ENCODE peak calls at places on chromosomes 2 and 18, in six cellular contexts. J is B cell; X is effector CD8-positive, alpha-beta T cell; C is neural progenitor cell; W is stimulated activated CD4-positive, alpha-beta T cell treated with anti-CD3 and anti-CD28 coated beads, Interleukin-15, amount 100 ng/mL, for 24 hours; R is caudate nucleus. T is an unnamed sample.

GRCh38 chr2:69192176-69192945 is 179.4 kb downstream of the ANTXR1 start:
- DNase-seq in X (no peak), C (no peak), J (no peak), W (no peak), R (no peak), T (no peak)

GRCh38 chr2:174794851-174795374 is 30.6 kb upstream of the CHRNA1 start:
- DNase-seq in R (no peak), X (no peak), C (no peak), W (peak), J (no peak), T (no peak)

GRCh38 chr2:86065512-86065911 is 40.2 kb downstream of the POLR1A start:
- DNase-seq in J (no peak), W (no peak), C (no peak), X (no peak), R (no peak), T (peak)

GRCh38 chr2:16614314-16614860 is 51.2 kb downstream of the CYRIA start:
- DNase-seq in C (no peak), R (no peak), X (no peak), J (peak), W (no peak), T (no peak)

GRCh38 chr2:173631123-173631450 is 276.4 kb downstream of the CDCA7 start:
- DNase-seq in C (no peak), W (no peak), J (no peak), R (no peak), X (no peak), T (no peak)

GRCh38 chr2:174595904-174596397 is 1.7 kb downstream of the WIPF1 start:
- DNase-seq in X (no peak), J (no peak), R (no peak), C (no peak), W (no peak), T (no peak)

GRCh38 chr2:173427887-173428683 is 73.4 kb downstream of the CDCA7 start:
- DNase-seq in X (no peak), C (no peak), W (no peak), J (no peak), R (no peak), T (no peak)

GRCh38 chr18:61992285-61992684 is 99.5 kb upstream of the RNF152 start:
- DNase-seq in X (no peak), J (no peak), W (no peak), C (no peak), R (no peak), T (no peak)

GRCh38 chr2:174964404-174964803 is 40.8 kb downstream of the CHN1 start:
- DNase-seq in J (no peak), R (no peak), C (peak), X (no peak), W (no peak), T (no peak)

GRCh38 chr2:223538920-223539440 is 63.2 kb downstream of the SCG2 start:
- DNase-seq in C (peak), X (no peak), R (no peak), W (no peak), J (no peak), T (no peak)

GRCh38 chr2:63056309-63057065 is 5.9 kb downstream of the OTX1 start:
- DNase-seq in J (no peak), R (no peak), X (no peak), C (peak), W (peak), T (no peak)

GRCh38 chr2:237774811-237775553 is 23.6 kb upstream of the RBM44 start:
- DNase-seq in C (peak), X (peak), W (peak), J (peak), R (no peak), T (no peak)

GRCh38 chr18:79911871-79912270 is 39.6 kb downstream of the SLC66A2 start:
- DNase-seq in J (no peak), X (no peak), C (no peak), R (no peak), W (no peak), T (peak)

GRCh38 chr2:32895424-32895823 is 51.3 kb upstream of the LTBP1 start:
- DNase-seq in C (no peak), R (no peak), J (no peak), W (no peak), X (no peak), T (no peak)

GRCh38 chr2:69291004-69291650 is 95.9 kb downstream of the GFPT1 start:
- DNase-seq in J (no peak), C (no peak), W (no peak), X (no peak), R (no peak), T (no peak)

GRCh38 chr2:10006248-10007147 is 36.9 kb upstream of the KLF11 start:
- DNase-seq in C (no peak), J (no peak), X (no peak), W (no peak), R (no peak), T (peak)

GRCh38 chr2:231672617-231673347 is 35.5 kb upstream of the PTMA start:
- DNase-seq in X (no peak), J (peak), C (peak), R (no peak), W (peak), T (no peak)

GRCh38 chr2:120013569-120014223 is 819 bp downstream of the EPB41L5 start:
- DNase-seq in C (no peak), W (peak), J (no peak), R (no peak), X (no peak), T (no peak)

T was measured in mesenteric fat pad.